ENCODE peak calls at places on chromosomes 11 and 22, in five cellular contexts. Z is mammary epithelial cell, D is Karpas-422, Y is fibroblast of lung, O is PC-3. R is an unnamed sample. For H3K9me3, the result is how much of the 10 kb centered on the place peaks cover.

GRCh38 chr22:41922336-41922735 is 4.3 kb downstream of the TNFRSF13C start:
- DNase-seq in O (no peak), Y (no peak), D (peak), Z (no peak), R (no peak)

GRCh38 chr11:39992550-39992949 is 1466.9 kb downstream of the LRRC4C start:
- DNase-seq in Z (no peak), D (no peak), Y (no peak), O (no peak), R (no peak)

GRCh38 chr11:37504066-37504611 is 906.1 kb upstream of the RAG2 start:
- DNase-seq in Y (peak), O (peak), Z (peak), D (no peak), R (peak)

GRCh38 chr22:32602154-32602553 is 127.5 kb downstream of the FBXO7 start:
- DNase-seq in D (no peak), Z (no peak), Y (no peak), O (no peak), R (no peak)

GRCh38 chr11:37774441-37774840 is 1176.4 kb upstream of the RAG2 start:
- DNase-seq in Z (no peak), Y (no peak), O (no peak), D (no peak), R (no peak)

GRCh38 chr22:46042786-46043185 is 65.8 kb upstream of the WNT7B start:
- DNase-seq in Y (peak), D (no peak), Z (peak), O (no peak), R (no peak)

GRCh38 chr11:105915036-105915435 is 107.0 kb downstream of the MSANTD4 start:
- DNase-seq in Z (no peak), Y (no peak), O (no peak), D (no peak), R (peak)

GRCh38 chr22:23696326-23696851 is 5.6 kb downstream of the RGL4 start:
- DNase-seq in Z (no peak), O (no peak), Y (peak), D (peak), R (no peak)

GRCh38 chr22:43236401-43237166 is 49.6 kb upstream of the TTLL12 start:
- DNase-seq in D (no peak), Y (no peak), O (no peak), Z (no peak), R (no peak)

GRCh38 chr11:32005786-32006406 is 85.0 kb upstream of the RCN1 start:
- DNase-seq in Y (peak), Z (peak), O (peak), D (no peak), R (no peak)

GRCh38 chr22:26320469-26320868 is 108.6 kb upstream of the ASPHD2 start:
- DNase-seq in O (no peak), D (peak), Z (no peak), Y (no peak), R (no peak)

GRCh38 chr11:100682247-100682969 is 4.7 kb upstream of the ARHGAP42 start:
- DNase-seq in O (peak), Y (no peak), Z (peak), D (peak), R (no peak)

GRCh38 chr22:48953103-48953720 is 874.5 kb downstream of the BRD1 start:
- DNase-seq in O (no peak), Y (no peak), Z (no peak), D (no peak), R (no peak)
- H3K9me3 ChIP-seq in O (under half), Y (under half), Z (half or more), D (under half), R (under half)

DNA sequence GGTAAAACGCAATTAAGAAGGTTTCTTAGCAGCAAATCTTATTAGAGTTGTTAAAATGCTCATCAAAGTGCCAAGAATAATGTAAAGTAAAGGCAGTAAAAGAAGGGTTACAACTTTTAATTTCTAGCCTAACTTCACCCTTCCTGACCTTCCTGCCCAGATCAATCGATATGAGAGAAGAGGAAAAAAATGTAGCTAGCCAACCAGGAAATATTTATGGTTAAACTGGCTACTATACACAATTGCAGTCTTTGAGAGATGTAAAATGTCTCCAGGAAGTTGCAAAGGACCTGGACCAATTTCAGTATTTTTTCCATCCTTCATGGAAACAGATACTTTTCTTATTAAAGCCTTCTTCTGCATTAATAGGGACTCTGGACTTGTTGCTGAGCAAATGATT is 141.8 kb upstream of the CCDC90B start:
- DNase-seq in Y (no peak), O (no peak), Z (no peak), D (no peak), R (no peak)
- H2AFZ ChIP-seq in Y (no peak), O (no peak), Z (no peak), D (no peak), R (no peak)

GRCh38 chr22:49527611-49528419 is 299.9 kb downstream of the BRD1 start:
- DNase-seq in Z (no peak), O (no peak), D (no peak), Y (no peak), R (no peak)
- H3K9me3 ChIP-seq in Z (under half), O (under half), D (under half), Y (under half), R (under half)

DNA sequence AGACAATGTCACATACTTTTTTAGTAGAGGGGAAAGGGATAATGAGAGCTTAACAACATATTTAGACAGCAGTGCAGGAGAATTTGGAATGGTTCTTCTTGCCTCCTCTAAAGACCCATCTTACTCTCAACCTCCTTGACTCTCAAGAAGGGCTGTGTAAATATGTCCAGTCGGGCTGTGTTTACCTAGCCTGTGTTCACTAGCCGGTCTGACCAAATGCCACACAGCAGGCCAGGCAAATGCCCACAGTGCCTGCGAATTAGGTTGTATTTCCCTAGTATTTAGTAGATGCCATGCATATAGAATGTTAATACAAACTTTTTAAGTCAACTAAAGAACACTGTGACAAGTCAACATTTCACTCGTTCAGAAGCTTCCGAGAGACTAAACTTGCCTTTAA is 51.4 kb upstream of the MTMR2 start:
- DNase-seq in D (no peak), Z (no peak), Y (no peak), O (no peak), R (no peak)
- H2AFZ ChIP-seq in D (no peak), Z (no peak), Y (no peak), O (no peak), R (no peak)

GRCh38 chr22:49012695-49013094 is 815.0 kb downstream of the BRD1 start:
- DNase-seq in O (no peak), Y (no peak), Z (no peak), D (no peak), R (no peak)
- H3K9me3 ChIP-seq in O (under half), Y (under half), Z (half or more), D (under half), R (under half)

GRCh38 chr11:70364198-70364597 is 34.1 kb upstream of the CTTN start:
- DNase-seq in Z (no peak), D (no peak), O (no peak), Y (peak), R (no peak)
- H2AFZ ChIP-seq in Z (no peak), D (no peak), O (no peak), Y (no peak), R (no peak)